ENCODE peak calls at places on chromosomes 3 and 15, in ten cellular contexts. X is LHCN-M2; P is dorsolateral prefrontal cortex; I is H9; H is SW 1271; E is body of pancreas; D is ascending aorta; Q is psoas muscle; Y is activated CD8-positive, alpha-beta memory T cell treated with anti-CD3 and anti-CD28 coated beads for 24 hours; O is bronchial epithelial cell. V is an unnamed sample.

GRCh38 chr3:168574455-168575158 is 478.9 kb upstream of the GOLIM4 start:
- DNase-seq in H (no peak), D (no peak), I (no peak), E (no peak), P (no peak), Q (no peak), Y (no peak), O (no peak), X (no peak), V (no peak)

GRCh38 chr3:113441051-113441770 is at the start of gene CFAP44:
- DNase-seq in Q (peak; percentile 77), Y (peak; percentile 79), H (no peak), E (peak; percentile 76), P (peak; percentile 60), X (no peak), O (peak; percentile 41), D (no peak), I (peak; percentile 91), V (peak; percentile 31)

GRCh38 chr15:99562238-99562637 is 3.5 kb upstream of the MEF2A start:
- DNase-seq in Y (no peak), X (no peak), D (no peak), I (no peak), O (no peak), Q (no peak), P (no peak), H (no peak), E (no peak), V (no peak)

GRCh38 chr3:185402561-185402960 is 39.6 kb downstream of the MAP3K13 start:
- DNase-seq in H (no peak), X (peak; percentile 19), E (peak; percentile 19), P (no peak), D (no peak), O (no peak), Q (no peak), Y (no peak), I (no peak), V (no peak)

GRCh38 chr3:18988619-18989229 is 159.6 kb upstream of the KCNH8 start:
- DNase-seq in P (no peak), O (peak; percentile 51), D (no peak), Q (no peak), E (no peak), X (no peak), Y (no peak), I (no peak), H (no peak), V (no peak)

GRCh38 chr15:74845581-74845980 is 2.6 kb upstream of the ULK3 start:
- DNase-seq in Q (no peak), E (no peak), P (no peak), D (no peak), Y (no peak), O (no peak), I (no peak), X (no peak), H (no peak), V (no peak)

GRCh38 chr3:141913150-141913811 is 36.8 kb downstream of the ATP1B3 start:
- DNase-seq in E (peak; percentile 26), X (peak; percentile 68), Q (no peak), P (no peak), O (peak; percentile 63), H (peak; percentile 24), Y (no peak), I (no peak), D (no peak), V (no peak)

GRCh38 chr3:127038923-127039581 is 56.1 kb downstream of the PLXNA1 start:
- DNase-seq in X (no peak), D (no peak), I (no peak), Q (peak; percentile 49), O (no peak), Y (no peak), P (no peak), E (no peak), H (no peak), V (no peak)

GRCh38 chr3:111723293-111723963 is 128.3 kb upstream of the ZBED2 start:
- DNase-seq in O (peak; percentile 26), D (no peak), E (no peak), Q (no peak), H (no peak), P (no peak), I (no peak), X (peak; percentile 77), Y (no peak), V (no peak)

GRCh38 chr3:150216041-150216811 is 191.9 kb upstream of the TSC22D2 start:
- DNase-seq in E (no peak), Y (no peak), D (peak; percentile 33), O (peak; percentile 29), Q (peak; percentile 71), P (no peak), H (no peak), I (no peak), X (peak; percentile 94), V (no peak)

GRCh38 chr3:121719423-121719822 is 30.1 kb downstream of the GOLGB1 start:
- DNase-seq in P (no peak), Q (no peak), X (no peak), O (no peak), H (no peak), I (no peak), E (no peak), D (no peak), Y (no peak), V (no peak)

GRCh38 chr3:45567730-45568172 is 26.8 kb upstream of the LIMD1 start:
- DNase-seq in P (no peak), I (no peak), X (no peak), D (no peak), H (no peak), E (no peak), O (no peak), Y (no peak), Q (no peak), V (no peak)

GRCh38 chr15:41961803-41962202 is 10.6 kb downstream of the EHD4 start:
- DNase-seq in Y (no peak), D (no peak), I (no peak), P (no peak), H (no peak), E (no peak), O (no peak), Q (no peak), X (no peak), V (no peak)

GRCh38 chr3:195033531-195034091 is 237.3 kb downstream of the XXYLT1 start:
- DNase-seq in Q (no peak), P (no peak), E (peak; percentile 61), Y (no peak), I (no peak), D (no peak), O (peak; percentile 57), H (no peak), X (no peak), V (no peak)

GRCh38 chr3:71069797-71070196 is 513.7 kb downstream of the FOXP1 start:
- DNase-seq in I (peak; percentile 58), O (peak; percentile 98), E (peak; percentile 39), X (peak; percentile 49), Q (peak; percentile 74), D (no peak), H (no peak), Y (peak; percentile 83), P (peak; percentile 39), V (no peak)

GRCh38 chr3:184058029-184058428 is 5.2 kb downstream of the HTR3C start:
- DNase-seq in Y (no peak), Q (no peak), E (no peak), O (peak; percentile 62), D (no peak), P (no peak), X (peak; percentile 73), H (no peak), I (no peak), V (no peak)

GRCh38 chr15:20280933-20281463 is 260.6 kb downstream of the GOLGA6L6 start:
- DNase-seq in D (no peak), Y (no peak), Q (peak; percentile 52), H (no peak), P (no peak), X (no peak), E (no peak), I (no peak), O (no peak), V (no peak)

GRCh38 chr3:4633078-4634004 is 140.2 kb downstream of the ITPR1 start:
- DNase-seq in Q (no peak), D (no peak), X (peak; percentile 66), I (no peak), P (no peak), E (no peak), H (peak; percentile 6), Y (no peak), O (peak; percentile 72), V (peak; percentile 6)

GRCh38 chr15:29770796-29771195 is 51.5 kb downstream of the TJP1 start:
- DNase-seq in O (peak; percentile 52), E (no peak), D (no peak), Q (no peak), P (no peak), X (peak; percentile 52), I (no peak), H (no peak), Y (no peak), V (no peak)

GRCh38 chr3:52495096-52495495 is at the start of gene STAB1:
- DNase-seq in Y (no peak), X (no peak), E (no peak), I (no peak), O (no peak), D (no peak), H (no peak), Q (peak; percentile 77), P (no peak), V (no peak)

GRCh38 chr3:169666501-169667379 is 3.2 kb upstream of the MECOM start:
- DNase-seq in P (no peak), D (no peak), E (peak; percentile 92), Y (no peak), H (no peak), X (no peak), Q (no peak), I (peak; percentile 63), O (peak; percentile 16), V (no peak)

GRCh38 chr3:50472958-50473357 is 30.5 kb downstream of the CACNA2D2 start:
- DNase-seq in D (no peak), P (no peak), O (no peak), H (no peak), E (no peak), Y (no peak), X (no peak), Q (no peak), I (no peak), V (no peak)

GRCh38 chr3:73056365-73057150 is 4.9 kb upstream of the EBLN2 start:
- DNase-seq in H (no peak), E (no peak), D (no peak), Y (no peak), X (peak; percentile 37), Q (no peak), O (peak; percentile 65), I (no peak), P (no peak), V (no peak)

GRCh38 chr3:8983591-8983990 is 20.3 kb upstream of the RAD18 start:
- DNase-seq in E (no peak), I (no peak), H (no peak), O (no peak), P (no peak), D (no peak), Y (no peak), X (no peak), Q (no peak), V (no peak)

GRCh38 chr3:76668653-76669052 is 371.2 kb upstream of the ROBO2 start:
- DNase-seq in O (no peak), P (no peak), E (no peak), I (no peak), D (no peak), X (no peak), Q (no peak), Y (no peak), H (no peak), V (no peak)